ENCODE peak calls at places on chromosomes 1 and 21, in five cellular contexts. M is GM12878, O is SK-N-SH, L is K562, A is HepG2. E is an unnamed sample.

GRCh38 chr1:237250055-237250454 is 208.1 kb downstream of the RYR2 start:
- DNase-seq in M (no peak), O (no peak), L (no peak), A (no peak), E (no peak)

GRCh38 chr1:42684139-42684538 is 1.9 kb downstream of the YBX1 start:
- DNase-seq in M (no peak), O (peak; percentile 42), L (no peak), A (peak; percentile 20), E (peak; percentile 31)

GRCh38 chr1:171909711-171910110 is 68.4 kb downstream of the DNM3 start:
- DNase-seq in M (no peak), O (no peak), L (no peak), A (no peak), E (no peak)

GRCh38 chr1:233679030-233679429 is 65.1 kb downstream of the KCNK1 start:
- DNase-seq in M (no peak), O (no peak), L (no peak), A (no peak), E (peak; percentile 34)

GRCh38 chr1:174794861-174795260 is 204.9 kb upstream of the CACYBP start:
- DNase-seq in M (no peak), O (no peak), L (no peak), A (no peak), E (no peak)

GRCh38 chr1:176811896-176812295 is 348.9 kb downstream of the PAPPA2 start:
- DNase-seq in M (no peak), O (no peak), L (no peak), A (no peak), E (no peak)

GRCh38 chr1:178716111-178716510 is 8.9 kb upstream of the RALGPS2 start:
- DNase-seq in M (no peak), O (no peak), L (no peak), A (no peak), E (no peak)

GRCh38 chr1:246005067-246005466 is 502.0 kb downstream of the SMYD3 start:
- DNase-seq in M (no peak), O (no peak), L (no peak), A (no peak), E (no peak)

GRCh38 chr1:234603221-234604204 is 6.5 kb downstream of the IRF2BP2 start:
- DNase-seq in M (no peak), O (no peak), L (peak; percentile 49), A (peak; percentile 83), E (no peak)

GRCh38 chr1:17207966-17208418 is 3.1 kb downstream of the PADI1 start:
- DNase-seq in M (peak; percentile 72), O (no peak), L (peak; percentile 47), A (no peak), E (no peak)

GRCh38 chr1:236893626-236894545 is 98.8 kb downstream of the MTR start:
- DNase-seq in M (no peak), O (peak; percentile 52), L (no peak), A (no peak), E (no peak)

GRCh38 chr1:47235280-47235679 is 3.3 kb upstream of the TAL1 start:
- DNase-seq in M (no peak), O (no peak), L (no peak), A (no peak), E (no peak)

GRCh38 chr1:50048791-50049190 is 25.0 kb upstream of the AGBL4 start:
- DNase-seq in M (no peak), O (no peak), L (no peak), A (no peak), E (no peak)

GRCh38 chr1:109740615-109741373 is at the start of gene GSTM3:
- DNase-seq in M (no peak), O (no peak), L (no peak), A (no peak), E (no peak)

GRCh38 chr21:32256873-32257620 is 21.8 kb downstream of the MIS18A start:
- DNase-seq in M (no peak), O (peak; percentile 85), L (no peak), A (no peak), E (no peak)

GRCh38 chr1:91092503-91092902 is 70.7 kb upstream of the ZNF644 start:
- DNase-seq in M (no peak), O (no peak), L (no peak), A (peak; percentile 63), E (no peak)

GRCh38 chr1:1167416-1168155 is 6.1 kb upstream of the TTLL10 start:
- DNase-seq in M (no peak), O (no peak), L (no peak), A (no peak), E (no peak)

GRCh38 chr1:173864179-173864867 is 3.5 kb downstream of the GAS5 start:
- DNase-seq in M (no peak), O (no peak), L (no peak), A (no peak), E (no peak)

GRCh38 chr1:56533197-56533596 is 46.2 kb downstream of the PLPP3 start:
- DNase-seq in M (no peak), O (no peak), L (no peak), A (no peak), E (no peak)

GRCh38 chr1:86703696-86704455 is 500 bp upstream of the SH3GLB1 start:
- DNase-seq in M (peak; percentile 39), O (no peak), L (peak; percentile 11), A (peak; percentile 30), E (peak; percentile 55)

GRCh38 chr1:217029311-217030157 is 306.3 kb upstream of the ESRRG start:
- DNase-seq in M (no peak), O (no peak), L (no peak), A (no peak), E (no peak)

GRCh38 chr21:29174607-29175013 is 44.2 kb downstream of the MAP3K7CL start:
- DNase-seq in M (no peak), O (no peak), L (no peak), A (no peak), E (no peak)

GRCh38 chr1:42783092-42783491 is 1.7 kb upstream of the TMEM269 start:
- DNase-seq in M (no peak), O (no peak), L (no peak), A (no peak), E (no peak)

GRCh38 chr1:45979074-45979777 is 153.2 kb downstream of the PIK3R3 start:
- DNase-seq in M (no peak), O (no peak), L (no peak), A (peak; percentile 86), E (no peak)

GRCh38 chr1:229716064-229716463 is 90.0 kb downstream of the URB2 start:
- DNase-seq in M (no peak), O (no peak), L (no peak), A (no peak), E (no peak)

GRCh38 chr1:93317207-93317606 is 28.5 kb upstream of the DR1 start:
- DNase-seq in M (no peak), O (no peak), L (no peak), A (no peak), E (no peak)

GRCh38 chr1:9990944-9991343 is 6.1 kb upstream of the RBP7 start:
- DNase-seq in M (no peak), O (no peak), L (no peak), A (no peak), E (no peak)

GRCh38 chr21:42568377-42568776 is 54.7 kb downstream of the SLC37A1 start:
- DNase-seq in M (no peak), O (no peak), L (no peak), A (no peak), E (no peak)

GRCh38 chr21:42567861-42568260 is 54.2 kb downstream of the SLC37A1 start:
- DNase-seq in M (no peak), O (no peak), L (no peak), A (no peak), E (no peak)

GRCh38 chr21:42569732-42570301 is 56.2 kb downstream of the SLC37A1 start:
- DNase-seq in M (no peak), O (no peak), L (no peak), A (no peak), E (no peak)

GRCh38 chr21:42570362-42570761 is 56.7 kb downstream of the SLC37A1 start:
- DNase-seq in M (no peak), O (no peak), L (no peak), A (no peak), E (no peak)

GRCh38 chr21:42568834-42569731 is 55.4 kb downstream of the SLC37A1 start:
- DNase-seq in M (no peak), O (no peak), L (no peak), A (no peak), E (no peak)
- TF ChIP-seq FOXM1 in M (no peak), O (no peak), L (no peak), A (no peak), E (no peak)

GRCh38 chr1:244349103-244349531 is 102.6 kb downstream of the ADSS2 start:
- DNase-seq in M (no peak), O (no peak), L (no peak), A (no peak), E (no peak)

GRCh38 chr1:244347942-244348341 is 103.8 kb downstream of the ADSS2 start:
- DNase-seq in M (no peak), O (no peak), L (no peak), A (no peak), E (peak; percentile 63)

GRCh38 chr1:244346972-244347618 is 104.6 kb downstream of the ADSS2 start:
- DNase-seq in M (no peak), O (no peak), L (no peak), A (no peak), E (no peak)

GRCh38 chr1:244350027-244350426 is 101.7 kb downstream of the ADSS2 start:
- DNase-seq in M (peak; percentile 64), O (no peak), L (no peak), A (no peak), E (no peak)

GRCh38 chr1:244349581-244350001 is 102.1 kb downstream of the ADSS2 start:
- DNase-seq in M (no peak), O (no peak), L (no peak), A (no peak), E (no peak)
- TF ChIP-seq FOXM1 in M (no peak), O (peak; percentile 78), L (no peak), A (no peak), E (no peak)

GRCh38 chr1:6331543-6332246 is 61.9 kb downstream of the ACOT7 start:
- DNase-seq in M (no peak), O (no peak), L (no peak), A (no peak), E (no peak)
- TF ChIP-seq FOXM1 in M (no peak), O (no peak), L (no peak), A (no peak), E (no peak)

GRCh38 chr1:58781541-58782307 is 2.1 kb downstream of the JUN start:
- DNase-seq in M (no peak), O (peak; percentile 73), L (peak; percentile 65), A (no peak), E (peak; percentile 68)

GRCh38 chr1:58780586-58781452 is 3.0 kb downstream of the JUN start:
- DNase-seq in M (no peak), O (no peak), L (no peak), A (no peak), E (no peak)

GRCh38 chr1:58779837-58780585 is 3.8 kb downstream of the JUN start:
- DNase-seq in M (no peak), O (no peak), L (no peak), A (peak; percentile 33), E (peak; percentile 34)

GRCh38 chr1:58779059-58779754 is 4.6 kb downstream of the JUN start:
- DNase-seq in M (no peak), O (no peak), L (no peak), A (no peak), E (no peak)

DNA sequence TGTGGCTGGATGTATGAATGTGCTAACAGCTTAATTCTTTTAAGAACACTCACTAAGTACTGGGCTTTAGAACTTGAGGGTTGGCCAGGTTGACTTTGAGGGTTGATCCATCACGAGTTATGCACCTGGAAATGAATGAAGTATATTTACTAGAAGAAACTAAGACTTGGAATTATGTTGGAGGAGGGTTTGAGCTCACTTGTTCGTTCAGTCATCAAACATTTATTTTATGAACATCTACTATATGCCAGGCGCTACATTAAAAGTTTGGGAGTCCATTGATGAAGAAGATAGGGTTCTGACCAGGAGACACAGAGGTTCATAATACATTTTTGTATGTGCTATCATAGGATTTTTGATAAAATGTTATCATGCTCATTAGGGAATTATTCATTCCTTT is 5.3 kb downstream of the JUN start:
- DNase-seq in M (no peak), O (no peak), L (no peak), A (no peak), E (no peak)
- TF ChIP-seq FOXM1 in M (no peak), O (no peak), L (no peak), A (no peak), E (no peak)

E was measured in HEK293T.